ENCODE peak calls at places on chromosomes 6 and 20, in five cellular contexts. One of them, this sample, is unnamed.

GRCh38 chr6:153852481-153852880 is 186.6 kb upstream of the OPRM1 start:
- DNase-seq in fibroblast of the aortic adventitia: no peak
- DNase-seq in brain microvascular endothelial cell: no peak
- DNase-seq in small intestine: no peak
- DNase-seq in mammary epithelial cell: no peak
- DNase-seq in this sample: no peak

GRCh38 chr6:112227992-112228391 is 26.4 kb downstream of the LAMA4 start:
- DNase-seq in small intestine: no peak
- DNase-seq in fibroblast of the aortic adventitia: no peak
- DNase-seq in mammary epithelial cell: no peak
- DNase-seq in brain microvascular endothelial cell: no peak
- DNase-seq in this sample: no peak

GRCh38 chr6:141675957-141676356 is 456.8 kb upstream of the GJE1 start:
- DNase-seq in small intestine: no peak
- DNase-seq in fibroblast of the aortic adventitia: peak; percentile 36
- DNase-seq in brain microvascular endothelial cell: no peak
- DNase-seq in mammary epithelial cell: no peak
- DNase-seq in this sample: peak; percentile 1

GRCh38 chr20:44357020-44357419 is 1.5 kb downstream of the HNF4A start:
- DNase-seq in fibroblast of the aortic adventitia: no peak
- DNase-seq in brain microvascular endothelial cell: no peak
- DNase-seq in small intestine: no peak
- DNase-seq in mammary epithelial cell: no peak
- DNase-seq in this sample: no peak

GRCh38 chr20:10714236-10714975 is 40.6 kb upstream of the JAG1 start:
- DNase-seq in fibroblast of the aortic adventitia: no peak
- DNase-seq in mammary epithelial cell: peak; percentile 29
- DNase-seq in brain microvascular endothelial cell: no peak
- DNase-seq in small intestine: no peak
- DNase-seq in this sample: no peak

GRCh38 chr20:5947276-5947675 is 3.1 kb downstream of the TRMT6 start:
- DNase-seq in small intestine: no peak
- DNase-seq in fibroblast of the aortic adventitia: no peak
- DNase-seq in mammary epithelial cell: peak; percentile 32
- DNase-seq in brain microvascular endothelial cell: no peak
- DNase-seq in this sample: peak; percentile 4

GRCh38 chr20:47981242-47981641 is 196.0 kb upstream of the SULF2 start:
- DNase-seq in mammary epithelial cell: no peak
- DNase-seq in fibroblast of the aortic adventitia: no peak
- DNase-seq in brain microvascular endothelial cell: no peak
- DNase-seq in small intestine: no peak
- DNase-seq in this sample: no peak

GRCh38 chr20:36613974-36614373 is 8.4 kb downstream of the RAB5IF start:
- DNase-seq in small intestine: peak; percentile 69
- DNase-seq in fibroblast of the aortic adventitia: no peak
- DNase-seq in brain microvascular endothelial cell: no peak
- DNase-seq in mammary epithelial cell: peak; percentile 20
- DNase-seq in this sample: no peak

GRCh38 chr6:36335465-36336209 is 1.1 kb downstream of the BNIP5 start:
- DNase-seq in mammary epithelial cell: no peak
- DNase-seq in fibroblast of the aortic adventitia: no peak
- DNase-seq in brain microvascular endothelial cell: no peak
- DNase-seq in small intestine: peak; percentile 77
- DNase-seq in this sample: no peak

GRCh38 chr6:38701551-38701950 is 1.4 kb downstream of the GLO1 start:
- DNase-seq in mammary epithelial cell: peak; percentile 17
- DNase-seq in small intestine: no peak
- DNase-seq in brain microvascular endothelial cell: no peak
- DNase-seq in fibroblast of the aortic adventitia: no peak
- DNase-seq in this sample: no peak
- H3K4me3 ChIP-seq in mammary epithelial cell: peak overlapping the region; percentile 15
- H3K4me3 ChIP-seq in small intestine: no peak overlapping the region
- H3K4me3 ChIP-seq in brain microvascular endothelial cell: no peak overlapping the region
- H3K4me3 ChIP-seq in fibroblast of the aortic adventitia: no peak overlapping the region
- H3K4me3 ChIP-seq in this sample: no peak overlapping the region

GRCh38 chr6:53481328-53481727 is 63.6 kb downstream of the GCLC start:
- DNase-seq in mammary epithelial cell: no peak
- DNase-seq in small intestine: no peak
- DNase-seq in brain microvascular endothelial cell: no peak
- DNase-seq in fibroblast of the aortic adventitia: no peak
- DNase-seq in this sample: no peak

GRCh38 chr6:53487080-53487479 is 57.8 kb downstream of the GCLC start:
- DNase-seq in brain microvascular endothelial cell: no peak
- DNase-seq in mammary epithelial cell: no peak
- DNase-seq in fibroblast of the aortic adventitia: no peak
- DNase-seq in small intestine: no peak
- DNase-seq in this sample: no peak

GRCh38 chr6:53486679-53487078 is 58.2 kb downstream of the GCLC start:
- DNase-seq in brain microvascular endothelial cell: no peak
- DNase-seq in fibroblast of the aortic adventitia: no peak
- DNase-seq in small intestine: no peak
- DNase-seq in mammary epithelial cell: no peak
- DNase-seq in this sample: no peak

GRCh38 chr6:53483423-53484353 is 61.2 kb downstream of the GCLC start:
- DNase-seq in mammary epithelial cell: no peak
- DNase-seq in small intestine: no peak
- DNase-seq in brain microvascular endothelial cell: no peak
- DNase-seq in fibroblast of the aortic adventitia: no peak
- DNase-seq in this sample: no peak

DNA sequence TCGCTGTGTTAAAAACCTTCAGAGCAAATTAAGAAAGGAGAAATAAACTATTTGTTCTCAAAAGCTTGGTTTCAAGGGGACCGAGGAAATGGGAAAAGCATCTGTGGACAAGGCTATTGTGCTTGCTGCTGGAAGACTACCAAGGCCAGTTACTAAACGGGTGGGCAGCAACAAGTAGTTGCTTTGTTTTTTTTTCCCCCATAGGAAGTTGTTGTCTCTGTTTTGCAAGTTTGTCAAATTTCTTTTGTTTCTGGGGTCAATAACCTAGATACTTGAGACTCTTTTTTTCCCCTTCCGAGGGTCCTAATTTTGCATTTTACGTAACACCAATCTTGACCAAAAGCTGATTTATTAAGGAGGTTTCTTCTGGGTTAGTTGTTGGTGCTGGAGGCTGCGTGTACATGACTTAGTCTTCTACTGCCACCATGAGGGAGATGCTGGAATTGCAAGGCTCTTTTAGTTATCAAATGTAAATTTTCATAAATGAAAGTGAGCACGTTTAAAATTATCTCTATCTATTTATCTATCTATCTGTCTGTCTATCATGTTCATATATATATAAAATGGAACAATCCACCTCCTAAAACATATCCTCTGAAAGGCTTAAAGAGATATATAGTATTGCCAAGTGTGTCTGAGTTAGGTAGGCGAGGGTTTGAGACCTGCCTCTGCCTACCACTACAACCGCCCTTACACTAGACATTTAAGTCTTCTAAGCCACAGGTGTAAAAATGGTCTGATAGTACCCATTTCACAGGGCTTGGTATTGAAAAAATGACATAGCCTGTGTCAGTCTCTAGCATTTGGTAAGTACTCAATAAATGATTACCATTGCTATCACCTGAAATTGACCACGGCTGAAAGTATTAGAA is 60.3 kb downstream of the GCLC start:
- DNase-seq in mammary epithelial cell: peak; percentile 43
- DNase-seq in brain microvascular endothelial cell: peak; percentile 70
- DNase-seq in fibroblast of the aortic adventitia: peak; percentile 90
- DNase-seq in small intestine: peak; percentile 62
- DNase-seq in this sample: no peak
- H3K4me3 ChIP-seq in mammary epithelial cell: no peak overlapping the region
- H3K4me3 ChIP-seq in brain microvascular endothelial cell: no peak overlapping the region
- H3K4me3 ChIP-seq in fibroblast of the aortic adventitia: no peak overlapping the region
- H3K4me3 ChIP-seq in small intestine: no peak overlapping the region
- H3K4me3 ChIP-seq in this sample: no peak overlapping the region

DNA sequence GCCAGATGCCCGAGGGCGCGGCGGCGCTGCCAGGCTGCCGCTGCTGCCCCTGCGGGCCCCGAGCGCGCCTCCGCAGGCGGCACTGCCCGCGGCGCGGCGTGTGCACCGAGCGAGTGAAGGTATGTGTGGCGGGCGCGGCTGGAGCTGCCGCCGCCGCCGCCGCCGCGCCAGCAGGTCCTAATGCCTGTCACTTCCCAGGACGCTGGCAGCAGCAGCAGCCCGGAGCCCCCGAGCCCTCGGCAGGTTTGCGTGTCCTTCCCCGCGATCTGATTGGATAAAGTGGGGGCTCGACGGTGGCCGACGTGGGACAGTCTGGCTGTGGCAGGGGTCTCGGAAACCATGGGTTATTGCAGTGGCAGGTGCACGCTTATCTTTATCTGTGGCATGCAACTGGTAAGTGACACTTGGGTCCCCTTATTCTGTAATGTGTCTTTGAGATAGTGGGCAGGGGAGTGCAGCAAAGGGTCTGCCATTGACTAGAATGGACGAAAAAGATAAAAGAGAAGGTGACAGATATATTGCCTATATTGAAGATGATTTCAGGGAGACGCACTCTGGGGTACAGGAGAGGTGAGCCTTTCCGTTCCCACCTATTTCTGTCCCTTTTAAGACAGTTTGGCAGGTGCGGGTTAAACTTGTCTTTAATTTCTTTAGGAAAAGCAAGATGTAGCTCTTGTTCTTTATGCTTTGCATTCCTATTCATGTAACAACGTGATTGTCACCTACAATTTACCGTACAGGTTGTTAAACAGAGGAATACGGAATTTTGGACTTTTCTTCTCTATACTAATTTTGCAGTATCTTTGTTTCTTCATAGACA is at the start of gene NKAIN2:
- DNase-seq in fibroblast of the aortic adventitia: no peak
- DNase-seq in small intestine: no peak
- DNase-seq in mammary epithelial cell: peak; percentile 2
- DNase-seq in brain microvascular endothelial cell: no peak
- DNase-seq in this sample: no peak
- H3K4me3 ChIP-seq in fibroblast of the aortic adventitia: peak within 1 kb of the TSS; percentile 55
- H3K4me3 ChIP-seq in small intestine: peak within 1 kb of the TSS; percentile 23
- H3K4me3 ChIP-seq in mammary epithelial cell: peak within 1 kb of the TSS; percentile 46
- H3K4me3 ChIP-seq in brain microvascular endothelial cell: peak within 1 kb of the TSS; percentile 63
- H3K4me3 ChIP-seq in this sample: peak within 1 kb of the TSS; percentile 60

GRCh38 chr6:16756660-16757270 is 4.5 kb downstream of the ATXN1 start:
- DNase-seq in fibroblast of the aortic adventitia: no peak
- DNase-seq in mammary epithelial cell: peak; percentile 9
- DNase-seq in brain microvascular endothelial cell: no peak
- DNase-seq in small intestine: no peak
- DNase-seq in this sample: no peak

GRCh38 chr6:16757332-16757731 is 3.9 kb downstream of the ATXN1 start:
- DNase-seq in mammary epithelial cell: no peak
- DNase-seq in small intestine: no peak
- DNase-seq in fibroblast of the aortic adventitia: no peak
- DNase-seq in brain microvascular endothelial cell: no peak
- DNase-seq in this sample: no peak

GRCh38 chr6:16759646-16760535 is 1.4 kb downstream of the ATXN1 start:
- DNase-seq in mammary epithelial cell: peak; percentile 89
- DNase-seq in brain microvascular endothelial cell: peak; percentile 83
- DNase-seq in small intestine: peak; percentile 85
- DNase-seq in fibroblast of the aortic adventitia: peak; percentile 89
- DNase-seq in this sample: peak; percentile 76

GRCh38 chr6:16759181-16759645 is 2.0 kb downstream of the ATXN1 start:
- DNase-seq in brain microvascular endothelial cell: no peak
- DNase-seq in small intestine: peak; percentile 34
- DNase-seq in fibroblast of the aortic adventitia: no peak
- DNase-seq in mammary epithelial cell: peak; percentile 19
- DNase-seq in this sample: no peak

DNA sequence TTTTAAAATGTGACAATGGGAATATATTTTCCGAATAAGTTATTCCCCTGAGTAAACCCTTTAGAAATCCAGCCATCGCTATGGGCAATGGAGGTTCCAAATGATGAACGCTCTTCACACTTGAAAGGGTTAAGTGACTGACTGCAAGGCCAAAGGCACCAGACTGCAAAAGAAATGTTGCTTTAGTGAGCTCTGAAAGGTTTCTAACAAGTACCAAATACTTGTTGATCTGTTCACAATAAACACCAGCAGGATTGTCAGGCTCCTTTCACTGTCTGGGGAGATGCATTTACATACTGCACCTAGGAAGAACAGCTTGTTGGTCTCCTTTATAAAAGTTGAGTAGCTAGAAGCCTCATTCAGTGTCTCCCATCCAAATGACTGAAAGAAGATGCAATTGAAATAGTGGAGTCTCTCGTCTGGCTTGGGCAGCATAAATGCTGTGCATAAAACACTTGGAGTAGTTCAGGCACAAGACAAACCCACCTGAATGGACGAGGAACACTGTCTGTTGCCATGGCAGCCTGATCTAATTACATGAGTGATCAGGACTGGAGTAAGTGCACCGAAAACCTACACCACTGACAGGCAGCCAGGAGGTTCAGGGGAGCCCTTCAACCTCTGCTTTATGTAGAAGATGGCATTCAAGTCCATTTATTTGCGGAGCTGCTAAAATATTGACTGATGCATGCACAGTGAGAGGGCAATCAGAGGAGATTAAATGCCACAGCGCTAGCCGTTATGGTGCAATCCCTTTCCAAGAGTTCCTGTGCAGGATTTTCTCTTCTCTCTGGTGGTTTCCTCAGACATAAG is 2.9 kb downstream of the ATXN1 start:
- DNase-seq in brain microvascular endothelial cell: no peak
- DNase-seq in mammary epithelial cell: peak; percentile 9
- DNase-seq in fibroblast of the aortic adventitia: no peak
- DNase-seq in small intestine: no peak
- DNase-seq in this sample: no peak
- H3K4me3 ChIP-seq in brain microvascular endothelial cell: peak overlapping the region; percentile 80
- H3K4me3 ChIP-seq in mammary epithelial cell: peak overlapping the region; percentile 94
- H3K4me3 ChIP-seq in fibroblast of the aortic adventitia: peak overlapping the region; percentile 92
- H3K4me3 ChIP-seq in small intestine: no peak overlapping the region
- H3K4me3 ChIP-seq in this sample: peak overlapping the region; percentile 87

GRCh38 chr6:150143521-150144293 is 863 bp downstream of the PPP1R14C start:
- DNase-seq in fibroblast of the aortic adventitia: no peak
- DNase-seq in small intestine: peak; percentile 27
- DNase-seq in brain microvascular endothelial cell: no peak
- DNase-seq in mammary epithelial cell: peak; percentile 39
- DNase-seq in this sample: no peak
- H3K4me3 ChIP-seq in fibroblast of the aortic adventitia: peak overlapping the region; percentile 48
- H3K4me3 ChIP-seq in small intestine: peak overlapping the region; percentile 57
- H3K4me3 ChIP-seq in brain microvascular endothelial cell: peak overlapping the region; percentile 9
- H3K4me3 ChIP-seq in mammary epithelial cell: peak overlapping the region; percentile 95
- H3K4me3 ChIP-seq in this sample: peak overlapping the region; percentile 10

GRCh38 chr6:146542881-146543210 is 787 bp upstream of the RAB32 start:
- DNase-seq in small intestine: no peak
- DNase-seq in fibroblast of the aortic adventitia: peak; percentile 42
- DNase-seq in mammary epithelial cell: no peak
- DNase-seq in brain microvascular endothelial cell: no peak
- DNase-seq in this sample: no peak

GRCh38 chr6:146544783-146545182 is 1.1 kb downstream of the RAB32 start:
- DNase-seq in small intestine: no peak
- DNase-seq in brain microvascular endothelial cell: no peak
- DNase-seq in fibroblast of the aortic adventitia: peak; percentile 53
- DNase-seq in mammary epithelial cell: no peak
- DNase-seq in this sample: no peak

GRCh38 chr6:146543211-146543939 is at the start of gene RAB32:
- DNase-seq in small intestine: peak; percentile 81
- DNase-seq in brain microvascular endothelial cell: peak; percentile 80
- DNase-seq in fibroblast of the aortic adventitia: peak; percentile 92
- DNase-seq in mammary epithelial cell: peak; percentile 94
- DNase-seq in this sample: peak; percentile 77

GRCh38 chr6:146545608-146546007 is 2.0 kb downstream of the RAB32 start:
- DNase-seq in brain microvascular endothelial cell: peak; percentile 26
- DNase-seq in small intestine: no peak
- DNase-seq in fibroblast of the aortic adventitia: peak; percentile 67
- DNase-seq in mammary epithelial cell: peak; percentile 30
- DNase-seq in this sample: no peak

GRCh38 chr6:146543940-146544661 is 468 bp downstream of the RAB32 start:
- DNase-seq in fibroblast of the aortic adventitia: peak; percentile 63
- DNase-seq in brain microvascular endothelial cell: peak; percentile 37
- DNase-seq in mammary epithelial cell: peak; percentile 48
- DNase-seq in small intestine: peak; percentile 64
- DNase-seq in this sample: no peak
- H3K4me3 ChIP-seq in fibroblast of the aortic adventitia: peak overlapping the region; percentile 78
- H3K4me3 ChIP-seq in brain microvascular endothelial cell: peak overlapping the region; percentile 89
- H3K4me3 ChIP-seq in mammary epithelial cell: peak overlapping the region; percentile 59
- H3K4me3 ChIP-seq in small intestine: peak overlapping the region; percentile 62
- H3K4me3 ChIP-seq in this sample: peak overlapping the region; percentile 80